ENCODE peak calls at places on chromosomes 5 and 9, in five cellular contexts. One of them, this sample, is unnamed.
A peak's percentile ranks its signal among the peaks of the same experiment; 100 is the strongest.

GRCh38 chr5:5304361-5305035 is 118.0 kb upstream of the ICE1 start:
- DNase-seq in tibial artery: no peak
- DNase-seq in upper lobe of right lung: no peak
- DNase-seq in GM20000: no peak
- DNase-seq in bronchial epithelial cell: no peak
- DNase-seq in this sample: no peak

GRCh38 chr9:100324594-100325200 is 28.0 kb downstream of the TEX10 start:
- DNase-seq in GM20000: peak; percentile 8
- DNase-seq in tibial artery: no peak
- DNase-seq in bronchial epithelial cell: peak; percentile 47
- DNase-seq in upper lobe of right lung: no peak
- DNase-seq in this sample: peak; percentile 13

GRCh38 chr5:118174671-118175070 is 813.7 kb downstream of the DTWD2 start:
- DNase-seq in tibial artery: no peak
- DNase-seq in bronchial epithelial cell: no peak
- DNase-seq in GM20000: no peak
- DNase-seq in upper lobe of right lung: no peak
- DNase-seq in this sample: no peak

GRCh38 chr9:124475158-124475867 is 25.1 kb downstream of the ADGRD2 start:
- DNase-seq in tibial artery: no peak
- DNase-seq in GM20000: no peak
- DNase-seq in bronchial epithelial cell: no peak
- DNase-seq in upper lobe of right lung: no peak
- DNase-seq in this sample: no peak

GRCh38 chr9:20092560-20092959 is 303.7 kb upstream of the SLC24A2 start:
- DNase-seq in bronchial epithelial cell: no peak
- DNase-seq in tibial artery: no peak
- DNase-seq in upper lobe of right lung: no peak
- DNase-seq in GM20000: no peak
- DNase-seq in this sample: no peak

GRCh38 chr9:133975511-133975910 is 16.6 kb downstream of the VAV2 start:
- DNase-seq in GM20000: no peak
- DNase-seq in bronchial epithelial cell: no peak
- DNase-seq in upper lobe of right lung: no peak
- DNase-seq in tibial artery: no peak
- DNase-seq in this sample: no peak

GRCh38 chr5:176446884-176447537 is 1.2 kb upstream of the FAF2 start:
- DNase-seq in bronchial epithelial cell: no peak
- DNase-seq in GM20000: peak; percentile 25
- DNase-seq in upper lobe of right lung: no peak
- DNase-seq in tibial artery: peak; percentile 26
- DNase-seq in this sample: no peak

GRCh38 chr9:134410078-134410834 is 84.0 kb downstream of the RXRA start:
- DNase-seq in tibial artery: no peak
- DNase-seq in bronchial epithelial cell: no peak
- DNase-seq in GM20000: no peak
- DNase-seq in upper lobe of right lung: peak; percentile 92
- DNase-seq in this sample: no peak

GRCh38 chr9:137580209-137580957 is 1.7 kb upstream of the DPH7 start:
- DNase-seq in upper lobe of right lung: no peak
- DNase-seq in GM20000: no peak
- DNase-seq in bronchial epithelial cell: no peak
- DNase-seq in tibial artery: no peak
- DNase-seq in this sample: no peak

GRCh38 chr9:32703635-32704034 is 68.2 kb upstream of the TAF1L start:
- DNase-seq in upper lobe of right lung: no peak
- DNase-seq in GM20000: no peak
- DNase-seq in bronchial epithelial cell: peak; percentile 17
- DNase-seq in tibial artery: no peak
- DNase-seq in this sample: peak; percentile 49

GRCh38 chr5:53302524-53302923 is 177.9 kb upstream of the FST start:
- DNase-seq in GM20000: no peak
- DNase-seq in upper lobe of right lung: no peak
- DNase-seq in bronchial epithelial cell: no peak
- DNase-seq in tibial artery: no peak
- DNase-seq in this sample: no peak

GRCh38 chr5:78771260-78772240 is 123.0 kb upstream of the LHFPL2 start:
- DNase-seq in tibial artery: no peak
- DNase-seq in upper lobe of right lung: no peak
- DNase-seq in bronchial epithelial cell: peak; percentile 73
- DNase-seq in GM20000: no peak
- DNase-seq in this sample: no peak

GRCh38 chr9:88660611-88661010 is 125.6 kb downstream of the NXNL2 start:
- DNase-seq in GM20000: no peak
- DNase-seq in upper lobe of right lung: no peak
- DNase-seq in bronchial epithelial cell: peak; percentile 49
- DNase-seq in tibial artery: no peak
- DNase-seq in this sample: peak; percentile 65

GRCh38 chr9:134291452-134291881 is 34.8 kb upstream of the RXRA start:
- DNase-seq in upper lobe of right lung: no peak
- DNase-seq in GM20000: no peak
- DNase-seq in bronchial epithelial cell: no peak
- DNase-seq in tibial artery: no peak
- DNase-seq in this sample: no peak

GRCh38 chr9:88501086-88501485 is 33.9 kb upstream of the NXNL2 start:
- DNase-seq in GM20000: no peak
- DNase-seq in upper lobe of right lung: peak; percentile 23
- DNase-seq in tibial artery: no peak
- DNase-seq in bronchial epithelial cell: no peak
- DNase-seq in this sample: no peak

GRCh38 chr5:158463971-158464370 is 605.0 kb upstream of the CLINT1 start:
- DNase-seq in tibial artery: peak; percentile 78
- DNase-seq in upper lobe of right lung: no peak
- DNase-seq in GM20000: no peak
- DNase-seq in bronchial epithelial cell: peak; percentile 51
- DNase-seq in this sample: peak; percentile 98

GRCh38 chr5:53246042-53246836 is 136.7 kb upstream of the MOCS2 start:
- DNase-seq in tibial artery: no peak
- DNase-seq in bronchial epithelial cell: peak; percentile 96
- DNase-seq in upper lobe of right lung: no peak
- DNase-seq in GM20000: no peak
- DNase-seq in this sample: no peak

GRCh38 chr5:132272341-132273210 is 15.1 kb downstream of the PDLIM4 start:
- DNase-seq in tibial artery: no peak
- DNase-seq in upper lobe of right lung: no peak
- DNase-seq in GM20000: peak; percentile 80
- DNase-seq in bronchial epithelial cell: no peak
- DNase-seq in this sample: peak; percentile 68

GRCh38 chr9:128619127-128619526 is 37.5 kb downstream of the DYNC2I2 start:
- DNase-seq in GM20000: no peak
- DNase-seq in bronchial epithelial cell: no peak
- DNase-seq in upper lobe of right lung: no peak
- DNase-seq in tibial artery: no peak
- DNase-seq in this sample: no peak

GRCh38 chr5:74953601-74953960 is 87.4 kb upstream of the FAM169A start:
- DNase-seq in tibial artery: no peak
- DNase-seq in bronchial epithelial cell: no peak
- DNase-seq in GM20000: no peak
- DNase-seq in upper lobe of right lung: no peak
- DNase-seq in this sample: no peak

GRCh38 chr9:12702160-12702758 is 9.1 kb downstream of the TYRP1 start:
- DNase-seq in GM20000: no peak
- DNase-seq in bronchial epithelial cell: peak; percentile 57
- DNase-seq in tibial artery: peak; percentile 50
- DNase-seq in upper lobe of right lung: no peak
- DNase-seq in this sample: peak; percentile 76

GRCh38 chr5:112316006-112316405 is 103.1 kb downstream of the EPB41L4A start:
- DNase-seq in upper lobe of right lung: no peak
- DNase-seq in bronchial epithelial cell: peak; percentile 80
- DNase-seq in GM20000: no peak
- DNase-seq in tibial artery: no peak
- DNase-seq in this sample: no peak

GRCh38 chr5:53099546-53099945 is 10.0 kb downstream of the MOCS2 start:
- DNase-seq in upper lobe of right lung: no peak
- DNase-seq in tibial artery: no peak
- DNase-seq in GM20000: no peak
- DNase-seq in bronchial epithelial cell: no peak
- DNase-seq in this sample: no peak

GRCh38 chr5:33997331-33997983 is 10.4 kb downstream of the AMACR start:
- DNase-seq in GM20000: peak; percentile 52
- DNase-seq in bronchial epithelial cell: peak; percentile 70
- DNase-seq in upper lobe of right lung: peak; percentile 70
- DNase-seq in tibial artery: peak; percentile 80
- DNase-seq in this sample: peak; percentile 79

GRCh38 chr9:133023117-133023890 is 7.5 kb upstream of the GTF3C5 start:
- DNase-seq in upper lobe of right lung: no peak
- DNase-seq in tibial artery: peak; percentile 28
- DNase-seq in GM20000: peak; percentile 36
- DNase-seq in bronchial epithelial cell: no peak
- DNase-seq in this sample: no peak

GRCh38 chr5:8870349-8870748 is 675.5 kb downstream of the SEMA5A start:
- DNase-seq in GM20000: no peak
- DNase-seq in tibial artery: no peak
- DNase-seq in bronchial epithelial cell: no peak
- DNase-seq in upper lobe of right lung: no peak
- DNase-seq in this sample: no peak

GRCh38 chr5:132260714-132261615 is 3.5 kb downstream of the PDLIM4 start:
- DNase-seq in upper lobe of right lung: no peak
- DNase-seq in tibial artery: peak; percentile 74
- DNase-seq in bronchial epithelial cell: peak; percentile 82
- DNase-seq in GM20000: peak; percentile 48
- DNase-seq in this sample: peak; percentile 97

GRCh38 chr9:82410891-82411290 is 422.3 kb downstream of the SPATA31D1 start:
- DNase-seq in bronchial epithelial cell: peak; percentile 76
- DNase-seq in upper lobe of right lung: no peak
- DNase-seq in tibial artery: no peak
- DNase-seq in GM20000: no peak
- DNase-seq in this sample: peak; percentile 1

GRCh38 chr5:179142434-179143198 is 82.4 kb downstream of the ZNF354C start:
- DNase-seq in upper lobe of right lung: no peak
- DNase-seq in tibial artery: no peak
- DNase-seq in bronchial epithelial cell: peak; percentile 12
- DNase-seq in GM20000: no peak
- DNase-seq in this sample: peak; percentile 6

GRCh38 chr9:121294866-121295661 is 27.1 kb downstream of the GSN start:
- DNase-seq in bronchial epithelial cell: no peak
- DNase-seq in GM20000: no peak
- DNase-seq in tibial artery: peak; percentile 89
- DNase-seq in upper lobe of right lung: no peak
- DNase-seq in this sample: no peak

GRCh38 chr5:141478321-141478945 is 2.7 kb downstream of the PCDHGC3 start:
- DNase-seq in GM20000: no peak
- DNase-seq in tibial artery: no peak
- DNase-seq in upper lobe of right lung: peak; percentile 91
- DNase-seq in bronchial epithelial cell: peak; percentile 52
- DNase-seq in this sample: no peak
- TF ChIP-seq CTCF in GM20000: peak; percentile 0
- TF ChIP-seq CTCF in tibial artery: no peak
- TF ChIP-seq CTCF in upper lobe of right lung: peak; percentile 46
- TF ChIP-seq CTCF in bronchial epithelial cell: peak; percentile 76
- TF ChIP-seq CTCF in this sample: peak; percentile 29

GRCh38 chr5:128844354-128844923 is 120.8 kb upstream of the SLC27A6 start:
- DNase-seq in tibial artery: no peak
- DNase-seq in GM20000: peak; percentile 6
- DNase-seq in bronchial epithelial cell: peak; percentile 48
- DNase-seq in upper lobe of right lung: no peak
- DNase-seq in this sample: peak; percentile 46
- TF ChIP-seq CTCF in tibial artery: peak; percentile 38
- TF ChIP-seq CTCF in GM20000: no peak
- TF ChIP-seq CTCF in bronchial epithelial cell: peak; percentile 5
- TF ChIP-seq CTCF in upper lobe of right lung: peak; percentile 26
- TF ChIP-seq CTCF in this sample: peak; percentile 59

GRCh38 chr5:173057062-173057924 is 1.1 kb downstream of the CREBRF start:
- DNase-seq in tibial artery: peak; percentile 99
- DNase-seq in bronchial epithelial cell: peak; percentile 87
- DNase-seq in GM20000: peak; percentile 96
- DNase-seq in upper lobe of right lung: peak; percentile 99
- DNase-seq in this sample: peak; percentile 100
- TF ChIP-seq CTCF in tibial artery: peak; percentile 29
- TF ChIP-seq CTCF in bronchial epithelial cell: peak; percentile 26
- TF ChIP-seq CTCF in GM20000: no peak
- TF ChIP-seq CTCF in upper lobe of right lung: no peak
- TF ChIP-seq CTCF in this sample: no peak

GRCh38 chr5:66174338-66174737 is 30.2 kb downstream of the SREK1 start:
- DNase-seq in upper lobe of right lung: no peak
- DNase-seq in GM20000: no peak
- DNase-seq in bronchial epithelial cell: peak; percentile 23
- DNase-seq in tibial artery: no peak
- DNase-seq in this sample: peak; percentile 27
- TF ChIP-seq CTCF in upper lobe of right lung: peak; percentile 16
- TF ChIP-seq CTCF in GM20000: no peak
- TF ChIP-seq CTCF in bronchial epithelial cell: peak; percentile 15
- TF ChIP-seq CTCF in tibial artery: no peak
- TF ChIP-seq CTCF in this sample: peak; percentile 19

GRCh38 chr5:127290946-127291763 is 559 bp downstream of the MEGF10 start:
- DNase-seq in tibial artery: no peak
- DNase-seq in upper lobe of right lung: no peak
- DNase-seq in GM20000: no peak
- DNase-seq in bronchial epithelial cell: no peak
- DNase-seq in this sample: no peak

GRCh38 chr5:127293373-127293772 is 2.8 kb downstream of the MEGF10 start:
- DNase-seq in tibial artery: no peak
- DNase-seq in upper lobe of right lung: no peak
- DNase-seq in GM20000: no peak
- DNase-seq in bronchial epithelial cell: no peak
- DNase-seq in this sample: no peak

GRCh38 chr5:127288676-127289075 is 1.9 kb upstream of the MEGF10 start:
- DNase-seq in bronchial epithelial cell: no peak
- DNase-seq in tibial artery: no peak
- DNase-seq in upper lobe of right lung: no peak
- DNase-seq in GM20000: no peak
- DNase-seq in this sample: no peak

GRCh38 chr5:127292030-127292735 is 1.6 kb downstream of the MEGF10 start:
- DNase-seq in upper lobe of right lung: no peak
- DNase-seq in bronchial epithelial cell: no peak
- DNase-seq in tibial artery: no peak
- DNase-seq in GM20000: no peak
- DNase-seq in this sample: no peak

DNA sequence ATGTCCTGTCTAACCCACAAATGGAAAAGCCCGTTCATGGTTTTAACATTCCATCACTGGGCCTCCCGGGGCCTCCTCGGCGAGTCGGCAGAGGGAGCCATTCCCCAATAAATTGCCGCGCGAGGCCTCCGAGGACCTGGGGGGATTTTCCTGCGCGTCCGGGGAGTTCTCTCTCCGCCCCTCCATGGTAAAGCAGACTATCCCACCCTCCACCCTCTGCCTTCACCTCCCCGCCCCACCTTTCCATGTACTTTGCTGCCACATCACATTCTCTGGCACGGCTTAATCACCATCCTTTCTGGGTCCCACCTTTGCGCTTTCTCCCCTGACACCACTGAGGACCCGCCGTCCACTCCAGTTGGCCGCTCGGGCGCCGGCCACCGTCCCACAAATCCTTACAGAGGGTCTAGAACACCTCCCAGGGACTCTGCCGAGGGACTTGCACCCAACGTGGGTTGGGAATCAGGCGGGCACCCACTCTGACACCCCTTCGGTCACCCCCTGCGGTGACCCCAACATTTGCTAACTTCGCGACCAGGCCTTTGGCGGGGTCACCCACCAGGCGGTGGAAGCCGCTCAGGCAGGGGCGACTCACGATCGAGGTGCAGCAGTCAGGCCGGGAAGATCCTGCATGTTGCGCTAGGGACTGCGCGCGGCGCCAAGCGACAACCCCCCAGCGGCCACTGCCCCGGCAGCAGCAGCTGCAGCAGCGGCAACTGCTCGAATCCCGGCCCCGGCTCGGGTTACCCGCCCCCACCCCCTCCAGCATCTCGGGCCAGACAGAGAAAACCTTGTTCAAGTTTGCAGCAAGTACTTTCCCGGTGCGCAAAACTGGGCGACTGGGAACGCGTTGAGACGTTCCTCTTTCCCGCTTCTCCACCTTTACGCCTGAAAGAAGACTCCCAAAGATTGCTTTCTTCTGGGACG is at the start of gene MEGF10:
- DNase-seq in tibial artery: no peak
- DNase-seq in bronchial epithelial cell: no peak
- DNase-seq in GM20000: peak; percentile 70
- DNase-seq in upper lobe of right lung: peak; percentile 62
- DNase-seq in this sample: peak; percentile 44
- TF ChIP-seq CTCF in tibial artery: peak; percentile 28
- TF ChIP-seq CTCF in bronchial epithelial cell: peak; percentile 68
- TF ChIP-seq CTCF in GM20000: peak; percentile 75
- TF ChIP-seq CTCF in upper lobe of right lung: peak; percentile 47
- TF ChIP-seq CTCF in this sample: peak; percentile 74

This sample was measured in MCF 10A.